ENCODE peak calls at places on chromosome 4, in seven cellular contexts. G is spleen, I is H1, U is tibial nerve, F is transverse colon, C is endothelial cell of umbilical vein, Y is adrenal gland. O is an unnamed sample.

GRCh38 chr4:8547108-8547911 is 32.9 kb upstream of the GPR78 start:
- DNase-seq in G (peak), F (no peak), C (no peak), U (no peak), Y (no peak), I (peak), O (no peak)

GRCh38 chr4:972651-973424 is 531 bp downstream of the DGKQ start:
- DNase-seq in Y (no peak), I (no peak), C (peak), U (no peak), G (peak), F (peak), O (no peak)

GRCh38 chr4:99763635-99764101 is 53.0 kb upstream of the DAPP1 start:
- DNase-seq in U (no peak), Y (peak), G (no peak), I (no peak), C (peak), F (no peak), O (no peak)

GRCh38 chr4:125736057-125736456 is 421.3 kb downstream of the FAT4 start:
- DNase-seq in C (peak), I (no peak), F (no peak), Y (no peak), G (no peak), U (no peak), O (no peak)

GRCh38 chr4:46254788-46255187 is 130.9 kb upstream of the GABRG1 start:
- DNase-seq in U (no peak), F (no peak), G (no peak), Y (no peak), I (no peak), C (no peak), O (no peak)

GRCh38 chr4:150395872-150396271 is 186.1 kb upstream of the MAB21L2 start:
- DNase-seq in I (no peak), Y (no peak), G (no peak), F (no peak), C (no peak), U (no peak), O (no peak)

GRCh38 chr4:143433231-143433630 is 80.3 kb upstream of the SMARCA5 start:
- DNase-seq in G (no peak), F (no peak), C (peak), U (no peak), I (no peak), Y (no peak), O (no peak)

GRCh38 chr4:140497776-140498636 is at the start of gene MGAT4D:
- DNase-seq in I (no peak), U (no peak), C (no peak), F (peak), G (peak), Y (no peak), O (no peak)

GRCh38 chr4:37953620-37954325 is 6.4 kb upstream of the PTTG2 start:
- DNase-seq in U (no peak), F (no peak), G (no peak), C (no peak), Y (no peak), I (no peak), O (no peak)

GRCh38 chr4:126592088-126592487 is 1040.7 kb upstream of the INTU start:
- DNase-seq in C (no peak), I (no peak), F (no peak), G (no peak), U (no peak), Y (no peak), O (no peak)

GRCh38 chr4:186727149-186727976 is 3.7 kb upstream of the FAT1 start:
- DNase-seq in I (no peak), Y (no peak), U (no peak), F (no peak), G (no peak), C (no peak), O (no peak)

GRCh38 chr4:53461244-53461643 is 83.8 kb downstream of the FIP1L1 start:
- DNase-seq in I (no peak), G (no peak), Y (no peak), C (no peak), F (no peak), U (no peak), O (no peak)

GRCh38 chr4:2284934-2285664 is 23.2 kb upstream of the MXD4 start:
- DNase-seq in I (no peak), Y (peak), F (no peak), C (peak), U (no peak), G (no peak), O (no peak)

GRCh38 chr4:139243448-139244365 is 36.3 kb downstream of the MGARP start:
- DNase-seq in F (no peak), Y (peak), U (no peak), G (no peak), I (no peak), C (peak), O (no peak)

GRCh38 chr4:125254111-125254510 is 60.6 kb upstream of the FAT4 start:
- DNase-seq in U (no peak), C (no peak), Y (no peak), F (no peak), G (no peak), I (no peak), O (no peak)

GRCh38 chr4:8516996-8517550 is 63.1 kb upstream of the GPR78 start:
- DNase-seq in G (no peak), U (no peak), C (no peak), I (no peak), Y (no peak), F (no peak), O (no peak)

GRCh38 chr4:54165438-54165837 is 63.7 kb upstream of the PDGFRA start:
- DNase-seq in Y (no peak), F (no peak), G (no peak), U (no peak), C (no peak), I (no peak), O (no peak)

GRCh38 chr4:52657630-52658501 is 1.2 kb downstream of the USP46 start:
- DNase-seq in Y (peak), C (peak), G (no peak), F (no peak), U (no peak), I (peak), O (peak)

GRCh38 chr4:87118826-87119225 is 101.6 kb downstream of the KLHL8 start:
- DNase-seq in F (no peak), I (no peak), U (no peak), G (no peak), C (peak), Y (no peak), O (no peak)

GRCh38 chr4:12703076-12703475 is 781.1 kb downstream of the RAB28 start:
- DNase-seq in U (no peak), Y (no peak), F (no peak), G (no peak), I (no peak), C (no peak), O (no peak)

GRCh38 chr4:2059034-2059725 is at the start of gene NAT8L:
- DNase-seq in G (no peak), Y (no peak), F (no peak), I (no peak), C (no peak), U (no peak), O (peak)

GRCh38 chr4:116066711-116067245 is 953.4 kb upstream of the NDST4 start:
- DNase-seq in U (no peak), Y (no peak), C (no peak), I (no peak), F (no peak), G (no peak), O (no peak)

GRCh38 chr4:21469438-21470032 is 479.0 kb downstream of the KCNIP4 start:
- DNase-seq in G (no peak), U (no peak), F (no peak), C (peak), Y (no peak), I (no peak), O (no peak)

GRCh38 chr4:81632581-81633247 is 161.0 kb upstream of the RASGEF1B start:
- DNase-seq in C (no peak), Y (no peak), I (no peak), U (no peak), F (no peak), G (no peak), O (no peak)

GRCh38 chr4:21415728-21416127 is 532.8 kb downstream of the KCNIP4 start:
- DNase-seq in F (no peak), Y (no peak), G (no peak), C (no peak), U (no peak), I (no peak), O (no peak)

GRCh38 chr4:114282937-114283336 is 303.5 kb upstream of the ARSJ start:
- DNase-seq in G (no peak), C (no peak), U (no peak), I (no peak), F (no peak), Y (no peak), O (no peak)

GRCh38 chr4:95050980-95051688 is 293.4 kb downstream of the BMPR1B start:
- DNase-seq in F (no peak), I (no peak), C (no peak), Y (peak), G (no peak), U (no peak), O (no peak)

GRCh38 chr4:100633269-100633668 is 115.4 kb upstream of the EMCN start:
- DNase-seq in U (no peak), Y (no peak), C (no peak), I (no peak), F (no peak), G (no peak), O (no peak)

GRCh38 chr4:82753725-82754410 is 44.7 kb downstream of the SCD5 start:
- DNase-seq in I (no peak), C (peak), G (peak), Y (peak), U (no peak), F (no peak), O (no peak)

GRCh38 chr4:140296871-140297570 is 76.4 kb upstream of the SCOC start:
- DNase-seq in C (no peak), U (no peak), G (no peak), Y (peak), F (no peak), I (no peak), O (no peak)

GRCh38 chr4:108828620-108829019 is 65.8 kb upstream of the ETNPPL start:
- DNase-seq in G (no peak), C (peak), U (no peak), Y (no peak), I (no peak), F (no peak), O (no peak)

GRCh38 chr4:113499166-113499565 is 262.4 kb downstream of the CAMK2D start:
- DNase-seq in I (no peak), F (no peak), G (no peak), Y (no peak), U (no peak), C (no peak), O (no peak)

GRCh38 chr4:106201373-106201772 is 114.6 kb downstream of the TBCK start:
- DNase-seq in C (peak), G (no peak), U (no peak), F (no peak), Y (no peak), I (no peak), O (no peak)

GRCh38 chr4:2292679-2293108 is 30.8 kb upstream of the MXD4 start:
- DNase-seq in F (no peak), G (no peak), U (no peak), C (no peak), I (no peak), Y (no peak), O (no peak)

GRCh38 chr4:81353861-81354260 is 117.8 kb downstream of the RASGEF1B start:
- DNase-seq in C (no peak), U (no peak), I (no peak), Y (no peak), F (no peak), G (no peak), O (no peak)

GRCh38 chr4:172124656-172125308 is 311.6 kb downstream of the GALNTL6 start:
- DNase-seq in Y (no peak), U (no peak), G (no peak), F (no peak), I (no peak), C (no peak), O (no peak)

GRCh38 chr4:633406-633805 is 8.0 kb downstream of the PDE6B start:
- DNase-seq in I (no peak), G (peak), U (no peak), C (no peak), F (no peak), Y (no peak), O (no peak)

GRCh38 chr4:104967034-104967401 is 179.7 kb upstream of the TET2 start:
- DNase-seq in U (no peak), G (no peak), F (peak), I (no peak), Y (no peak), C (no peak), O (no peak)

GRCh38 chr4:17554568-17554967 is 22.4 kb upstream of the LAP3 start:
- DNase-seq in Y (no peak), C (no peak), U (no peak), I (no peak), G (no peak), F (no peak), O (no peak)

GRCh38 chr4:139704915-139705485 is 39.4 kb downstream of the MGST2 start:
- DNase-seq in G (no peak), I (no peak), C (peak), U (no peak), Y (no peak), F (no peak), O (no peak)

GRCh38 chr4:3801931-3802550 is 35.9 kb downstream of the ADRA2C start:
- DNase-seq in G (peak), I (no peak), Y (no peak), U (no peak), C (no peak), F (no peak), O (peak)

GRCh38 chr4:3803475-3803847 is 37.3 kb downstream of the ADRA2C start:
- DNase-seq in I (no peak), G (no peak), F (no peak), C (no peak), Y (no peak), U (no peak), O (no peak)

GRCh38 chr4:3803946-3804345 is 37.8 kb downstream of the ADRA2C start:
- DNase-seq in U (no peak), F (no peak), I (no peak), C (no peak), Y (no peak), G (peak), O (no peak)

GRCh38 chr4:3801521-3801920 is 35.3 kb downstream of the ADRA2C start:
- DNase-seq in U (no peak), G (peak), C (no peak), Y (no peak), F (no peak), I (no peak), O (no peak)

DNA sequence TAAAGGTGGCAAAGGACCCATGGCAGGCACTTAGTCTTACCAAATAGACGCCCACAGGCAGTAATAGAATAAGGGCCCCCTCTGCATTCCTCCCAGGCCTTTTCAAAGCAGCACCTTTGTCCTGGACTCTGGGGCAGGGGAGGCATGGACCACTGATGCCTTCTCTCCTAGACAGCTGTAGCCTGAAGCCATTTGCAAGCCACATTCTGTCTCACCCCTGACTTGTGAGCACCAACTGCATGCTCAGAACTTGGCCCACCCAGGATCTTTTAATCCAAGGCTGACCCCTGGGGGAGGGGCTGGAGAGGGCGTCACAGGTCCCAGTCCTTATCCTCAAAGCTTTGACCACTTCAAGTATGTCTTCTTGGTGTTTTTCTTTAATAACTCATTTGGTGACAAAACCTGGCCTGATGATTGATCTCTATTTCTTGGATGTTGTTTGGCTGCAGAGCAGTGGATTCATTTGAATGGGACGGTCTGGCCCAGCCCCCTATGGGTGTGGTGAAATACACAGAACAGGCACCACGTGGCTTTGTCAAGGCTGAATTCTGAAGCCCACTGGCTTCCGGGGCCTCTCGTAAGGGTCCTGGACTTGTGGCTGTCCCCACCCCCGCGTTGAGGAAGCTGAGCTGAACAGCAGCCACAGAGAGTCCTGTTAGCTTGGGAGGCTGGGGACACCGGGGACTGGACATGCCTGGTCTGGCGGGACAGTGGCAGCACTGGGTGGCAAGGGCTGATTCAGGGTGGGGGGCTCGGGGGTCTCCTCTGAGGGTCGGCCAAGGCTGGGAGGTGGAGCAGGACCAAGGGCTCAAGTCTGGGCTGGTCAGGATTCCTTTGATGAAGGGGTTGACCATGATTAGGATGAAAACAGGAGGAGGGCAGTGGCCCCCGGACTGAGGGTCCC is 36.6 kb downstream of the ADRA2C start:
- DNase-seq in G (peak), C (no peak), U (no peak), I (no peak), F (no peak), Y (no peak), O (no peak)
- TF ChIP-seq POLR2A in G (no peak), C (no peak), U (no peak), I (no peak), F (no peak), Y (no peak), O (no peak)

DNA sequence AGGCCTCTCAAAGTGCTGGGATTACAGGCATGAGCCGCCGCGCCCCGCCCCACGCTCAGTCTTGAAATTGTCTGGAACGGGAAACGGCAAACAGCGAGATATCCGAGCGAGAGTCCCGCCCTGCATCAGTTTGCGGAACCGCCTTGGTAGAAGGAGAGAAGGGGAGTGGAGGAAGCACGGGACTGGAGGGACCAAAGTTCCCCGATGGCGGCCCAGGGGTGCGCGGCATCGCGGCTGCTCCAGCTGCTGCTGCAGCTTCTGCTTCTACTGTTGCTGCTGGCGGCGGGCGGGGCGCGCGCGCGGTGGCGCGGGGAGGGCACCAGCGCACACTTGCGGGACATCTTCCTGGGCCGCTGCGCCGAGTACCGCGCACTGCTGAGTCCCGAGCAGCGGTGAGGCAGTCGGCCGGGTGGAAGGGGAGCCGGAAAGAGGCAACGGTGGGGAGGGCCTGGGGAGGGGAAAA is at the start of gene BST1:
- DNase-seq in Y (peak), F (peak), U (peak), C (peak), G (peak), I (no peak), O (peak)
- TF ChIP-seq POLR2A in Y (no peak), F (peak), U (no peak), C (no peak), G (no peak), I (no peak), O (no peak)

GRCh38 chr4:128573781-128574508 is 235.6 kb upstream of the JADE1 start:
- DNase-seq in Y (no peak), I (no peak), U (no peak), C (no peak), G (no peak), F (no peak), O (no peak)
- TF ChIP-seq POLR2A in Y (no peak), I (no peak), U (no peak), C (no peak), G (no peak), F (no peak), O (no peak)

DNA sequence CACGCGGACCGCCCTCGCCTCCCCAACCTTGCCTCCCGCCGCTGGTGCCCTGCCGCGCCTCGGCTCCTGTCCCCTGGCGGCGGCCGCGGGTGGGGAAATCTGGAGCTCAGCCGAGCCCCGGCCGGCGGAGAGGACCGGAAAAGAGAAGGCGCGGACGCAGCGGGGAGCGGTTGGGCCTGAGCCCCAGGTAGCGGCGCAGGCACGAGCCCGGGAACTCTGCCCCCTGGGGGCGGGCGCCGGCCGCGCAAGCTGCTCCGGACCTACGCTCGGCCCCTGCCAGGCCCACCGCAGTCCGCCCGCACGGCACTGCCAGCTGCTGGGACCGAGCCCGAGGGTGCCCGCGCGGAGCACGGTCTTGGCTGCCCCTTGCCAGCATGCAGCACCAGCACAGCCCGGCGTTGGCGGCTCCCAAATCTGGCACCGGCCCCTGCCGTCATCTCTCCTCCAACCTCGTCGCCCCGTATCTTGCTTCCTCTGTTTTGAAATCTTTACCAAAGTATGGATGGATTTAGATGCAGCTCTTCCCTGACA is at the start of gene PRSS12:
- DNase-seq in I (peak), C (peak), F (peak), G (peak), Y (peak), U (no peak), O (peak)
- TF ChIP-seq POLR2A in I (no peak), C (no peak), F (no peak), G (no peak), Y (no peak), U (no peak), O (no peak)

DNA sequence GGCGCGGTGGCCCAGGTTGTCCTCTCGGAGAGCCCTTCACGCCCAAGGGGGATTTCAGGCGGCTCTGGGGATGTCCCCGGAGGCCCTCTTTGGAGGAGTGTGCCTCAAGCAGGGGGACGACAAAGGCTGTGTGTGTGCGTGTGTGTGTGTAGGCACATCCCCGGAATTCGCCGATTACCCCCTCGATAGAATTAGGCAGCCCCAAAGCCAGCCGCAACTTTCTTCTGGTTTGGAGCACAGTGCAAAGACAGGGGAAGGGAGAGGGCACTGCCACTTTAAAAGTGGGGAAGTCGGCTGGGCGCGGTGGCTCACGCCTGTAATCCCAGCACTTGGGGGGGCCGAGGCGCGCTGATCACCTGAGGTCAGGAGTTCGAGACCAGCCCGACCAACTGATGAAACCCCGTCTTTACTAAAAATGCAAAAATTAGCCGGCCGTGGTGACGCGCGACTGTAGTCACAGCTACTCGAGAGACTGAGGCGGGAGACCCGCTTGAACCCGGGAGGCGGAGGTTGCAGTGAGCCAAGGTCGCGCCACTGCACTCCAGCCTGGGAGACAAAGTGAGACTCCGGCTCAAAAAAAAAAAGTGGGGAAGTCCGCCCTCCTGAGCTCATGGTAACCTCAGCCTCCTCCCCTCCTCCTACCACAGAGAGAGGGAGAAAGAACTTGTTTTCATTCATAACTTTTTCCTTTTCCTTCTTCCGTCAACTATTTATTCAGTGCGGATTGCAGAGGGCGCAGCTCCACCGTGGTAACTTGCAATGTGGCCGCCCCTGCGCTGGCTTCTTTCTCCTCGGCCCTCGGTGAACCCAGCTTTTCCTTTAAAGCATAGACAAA is 2.4 kb downstream of the SPRY1 start:
- DNase-seq in C (peak), Y (peak), G (peak), I (no peak), F (peak), U (peak), O (peak)
- TF ChIP-seq POLR2A in C (peak), Y (peak), G (no peak), I (no peak), F (peak), U (no peak), O (no peak)